ENCODE peak calls at places on chromosomes 1 and 21, in four cellular contexts. X is neural progenitor cell, V is ovary, E is NCI-H460. I is an unnamed sample.

GRCh38 chr1:116990612-116991151 is 10.9 kb upstream of the CD101 start:
- DNase-seq in X (no peak), V (no peak), E (no peak), I (no peak)

GRCh38 chr1:183515002-183515689 is 42.8 kb downstream of the SMG7 start:
- DNase-seq in X (no peak), V (no peak), E (peak; percentile 78), I (no peak)

GRCh38 chr1:21913763-21914162 is 23.3 kb downstream of the HSPG2 start:
- DNase-seq in X (no peak), V (no peak), E (peak; percentile 38), I (peak; percentile 70)

GRCh38 chr1:240732390-240732789 is 120.4 kb upstream of the GREM2 start:
- DNase-seq in X (peak; percentile 78), V (no peak), E (peak; percentile 76), I (no peak)

GRCh38 chr1:208154040-208154439 is 90.1 kb downstream of the PLXNA2 start:
- DNase-seq in X (no peak), V (no peak), E (no peak), I (no peak)

GRCh38 chr1:40830419-40830943 is 31.7 kb downstream of the CITED4 start:
- DNase-seq in X (no peak), V (no peak), E (no peak), I (no peak)

GRCh38 chr21:17901458-17902092 is 82.4 kb upstream of the C21orf91 start:
- DNase-seq in X (no peak), V (no peak), E (no peak), I (no peak)

GRCh38 chr1:151553659-151554058 is 13.6 kb downstream of the TUFT1 start:
- DNase-seq in X (no peak), V (no peak), E (no peak), I (no peak)

GRCh38 chr1:229093546-229094336 is 177.2 kb upstream of the RAB4A start:
- DNase-seq in X (no peak), V (no peak), E (no peak), I (no peak)

GRCh38 chr1:65605621-65606020 is 185.2 kb downstream of the LEPR start:
- DNase-seq in X (no peak), V (no peak), E (no peak), I (no peak)

GRCh38 chr1:204280562-204280961 is 66.8 kb upstream of the GOLT1A start:
- DNase-seq in X (no peak), V (no peak), E (no peak), I (no peak)

GRCh38 chr1:11505591-11506538 is 26.9 kb downstream of the DISP3 start:
- DNase-seq in X (no peak), V (no peak), E (no peak), I (no peak)

GRCh38 chr1:151847867-151848596 is 5.5 kb downstream of the THEM5 start:
- DNase-seq in X (no peak), V (no peak), E (no peak), I (no peak)

GRCh38 chr1:167043752-167044488 is 46.3 kb downstream of the GPA33 start:
- DNase-seq in X (no peak), V (peak; percentile 31), E (peak; percentile 38), I (peak; percentile 91)

GRCh38 chr1:226967665-226968064 is 27.6 kb downstream of the COQ8A start:
- DNase-seq in X (no peak), V (peak; percentile 31), E (no peak), I (no peak)

GRCh38 chr1:229171934-229172333 is 99.0 kb upstream of the RAB4A start:
- DNase-seq in X (no peak), V (no peak), E (no peak), I (no peak)

GRCh38 chr1:230114245-230114651 is 47.2 kb downstream of the GALNT2 start:
- DNase-seq in X (no peak), V (no peak), E (no peak), I (no peak)

GRCh38 chr1:40848530-40849189 is 13.5 kb downstream of the CITED4 start:
- DNase-seq in X (peak; percentile 79), V (peak; percentile 66), E (peak; percentile 72), I (peak; percentile 15)

GRCh38 chr1:184945034-184945433 is 29.3 kb downstream of the NIBAN1 start:
- DNase-seq in X (no peak), V (no peak), E (no peak), I (no peak)

GRCh38 chr1:206779565-206780091 is 7.3 kb upstream of the IL10 start:
- DNase-seq in X (no peak), V (no peak), E (no peak), I (no peak)

GRCh38 chr1:234925440-234926251 is 203.0 kb downstream of the TOMM20 start:
- DNase-seq in X (no peak), V (peak; percentile 54), E (peak; percentile 12), I (no peak)

GRCh38 chr1:18535391-18536210 is 54.9 kb downstream of the KLHDC7A start:
- DNase-seq in X (no peak), V (no peak), E (no peak), I (no peak)

GRCh38 chr1:209490013-209490412 is 93.5 kb upstream of the CAMK1G start:
- DNase-seq in X (peak; percentile 8), V (no peak), E (no peak), I (no peak)

GRCh38 chr1:44721521-44722361 is 9.2 kb downstream of the RNU5D-1 start:
- DNase-seq in X (no peak), V (peak; percentile 47), E (peak; percentile 96), I (peak; percentile 95)

GRCh38 chr1:35748326-35748725 is 21.5 kb downstream of the CLSPN start:
- DNase-seq in X (no peak), V (no peak), E (no peak), I (no peak)

GRCh38 chr21:16117331-16117730 is 387.5 kb downstream of the USP25 start:
- DNase-seq in X (no peak), V (no peak), E (no peak), I (no peak)

GRCh38 chr1:20728371-20729154 is 3.9 kb downstream of the SH2D5 start:
- DNase-seq in X (no peak), V (no peak), E (no peak), I (no peak)

GRCh38 chr1:159979257-159979656 is 25.2 kb upstream of the SLAMF9 start:
- DNase-seq in X (no peak), V (no peak), E (no peak), I (no peak)

GRCh38 chr1:41935226-41935625 is 16.5 kb upstream of the HIVEP3 start:
- DNase-seq in X (no peak), V (no peak), E (no peak), I (no peak)

GRCh38 chr1:168498159-168498609 is 45.6 kb downstream of the XCL2 start:
- DNase-seq in X (no peak), V (no peak), E (no peak), I (no peak)

GRCh38 chr21:39445339-39446269 is at the start of gene LCA5L:
- DNase-seq in X (peak; percentile 97), V (peak; percentile 88), E (peak; percentile 82), I (peak; percentile 90)

GRCh38 chr1:89451011-89451410 is 73.6 kb upstream of the LRRC8B start:
- DNase-seq in X (no peak), V (no peak), E (no peak), I (peak; percentile 53)

GRCh38 chr1:53509775-53510174 is 50.6 kb downstream of the DMRTB1 start:
- DNase-seq in X (no peak), V (no peak), E (no peak), I (no peak)

GRCh38 chr1:229407206-229408026 is 26.5 kb downstream of the ACTA1 start:
- DNase-seq in X (peak; percentile 32), V (no peak), E (no peak), I (no peak)

GRCh38 chr1:43414634-43415223 is 25.0 kb downstream of the SZT2 start:
- DNase-seq in X (peak; percentile 77), V (peak; percentile 52), E (peak; percentile 44), I (peak; percentile 87)

GRCh38 chr1:244296447-244296846 is 155.3 kb downstream of the ADSS2 start:
- DNase-seq in X (no peak), V (no peak), E (no peak), I (no peak)

GRCh38 chr1:184541537-184542152 is 154.8 kb downstream of the C1orf21 start:
- DNase-seq in X (no peak), V (no peak), E (no peak), I (no peak)